ENCODE peak calls at places on chromosomes 3 and 15, in nine cellular contexts. Z, X, W, B, P, E, C, L and J are unnamed samples.

GRCh38 chr15:75309711-75310110 is 26.2 kb upstream of the COMMD4 start:
- DNase-seq in Z (no peak), X (no peak), W (no peak), B (no peak), P (no peak), E (no peak), C (no peak), L (no peak), J (no peak)

GRCh38 chr15:36680751-36681150 is 101.3 kb downstream of the CDIN1 start:
- DNase-seq in Z (no peak), X (no peak), W (no peak), B (no peak), P (no peak), E (no peak), C (no peak), L (no peak), J (no peak)

GRCh38 chr15:66558271-66558670 is 7.5 kb downstream of the LCTL start:
- DNase-seq in Z (no peak), X (no peak), W (no peak), B (peak), P (no peak), E (no peak), C (no peak), L (no peak), J (no peak)

GRCh38 chr15:71152542-71152941 is 37.3 kb downstream of the THSD4 start:
- DNase-seq in Z (no peak), X (no peak), W (no peak), B (no peak), P (no peak), E (no peak), C (no peak), L (no peak), J (no peak)

GRCh38 chr3:8784676-8785435 is 15.4 kb upstream of the OXTR start:
- DNase-seq in Z (no peak), X (no peak), W (no peak), B (no peak), P (no peak), E (no peak), C (no peak), L (no peak), J (no peak)

GRCh38 chr15:74785716-74786032 is 3.8 kb downstream of the CSK start:
- DNase-seq in Z (no peak), X (no peak), W (no peak), B (peak), P (no peak), E (no peak), C (no peak), L (no peak), J (no peak)

GRCh38 chr3:123792473-123793201 is 91.5 kb downstream of the MYLK start:
- DNase-seq in Z (no peak), X (no peak), W (no peak), B (no peak), P (no peak), E (no peak), C (no peak), L (no peak), J (no peak)

GRCh38 chr15:100601158-100601557 is 826 bp downstream of the LINS1 start:
- DNase-seq in Z (no peak), X (no peak), W (peak), B (peak), P (no peak), E (no peak), C (peak), L (no peak), J (no peak)

GRCh38 chr15:65184305-65184943 is 718 bp downstream of the CLPX start:
- DNase-seq in Z (peak), X (peak), W (peak), B (peak), P (peak), E (peak), C (peak), L (no peak), J (peak)

GRCh38 chr3:105836533-105836932 is 32.3 kb downstream of the CBLB start:
- DNase-seq in Z (no peak), X (no peak), W (no peak), B (no peak), P (peak), E (no peak), C (no peak), L (no peak), J (no peak)

GRCh38 chr15:35481992-35482391 is 64.0 kb downstream of the DPH6 start:
- DNase-seq in Z (peak), X (no peak), W (no peak), B (no peak), P (no peak), E (peak), C (no peak), L (no peak), J (no peak)

GRCh38 chr15:71275098-71275497 is 159.8 kb downstream of the THSD4 start:
- DNase-seq in Z (no peak), X (no peak), W (no peak), B (no peak), P (no peak), E (no peak), C (no peak), L (no peak), J (no peak)

GRCh38 chr15:98217356-98217755 is 256.9 kb downstream of the ARRDC4 start:
- DNase-seq in Z (no peak), X (no peak), W (no peak), B (no peak), P (no peak), E (no peak), C (no peak), L (no peak), J (no peak)

GRCh38 chr3:66242788-66243463 is 22.1 kb downstream of the SLC25A26 start:
- DNase-seq in Z (no peak), X (no peak), W (no peak), B (no peak), P (no peak), E (no peak), C (no peak), L (no peak), J (no peak)

GRCh38 chr3:4247391-4247790 is 55.8 kb upstream of the SETMAR start:
- DNase-seq in Z (no peak), X (no peak), W (no peak), B (no peak), P (no peak), E (no peak), C (no peak), L (no peak), J (no peak)

GRCh38 chr3:108877906-108878305 is 55.3 kb downstream of the TRAT1 start:
- DNase-seq in Z (no peak), X (no peak), W (no peak), B (no peak), P (no peak), E (no peak), C (no peak), L (no peak), J (no peak)

GRCh38 chr15:69539316-69539715 is 86.7 kb downstream of the RPLP1 start:
- DNase-seq in Z (no peak), X (no peak), W (no peak), B (no peak), P (no peak), E (no peak), C (no peak), L (no peak), J (no peak)

GRCh38 chr3:102240720-102241119 is 194.1 kb upstream of the ZPLD1 start:
- DNase-seq in Z (no peak), X (no peak), W (no peak), B (no peak), P (no peak), E (no peak), C (no peak), L (no peak), J (no peak)

GRCh38 chr3:108159128-108159527 is 63.1 kb downstream of the IFT57 start:
- DNase-seq in Z (no peak), X (no peak), W (no peak), B (no peak), P (no peak), E (no peak), C (no peak), L (no peak), J (no peak)

GRCh38 chr3:131608296-131608695 is 105.5 kb upstream of the MRPL3 start:
- DNase-seq in Z (no peak), X (no peak), W (no peak), B (no peak), P (no peak), E (no peak), C (no peak), L (no peak), J (no peak)

GRCh38 chr3:52231502-52232278 is 6.2 kb upstream of the TLR9 start:
- DNase-seq in Z (peak), X (peak), W (peak), B (peak), P (peak), E (no peak), C (peak), L (no peak), J (peak)

GRCh38 chr3:42906085-42906904 is at the start of gene ZNF662:
- DNase-seq in Z (peak), X (peak), W (peak), B (peak), P (peak), E (no peak), C (peak), L (no peak), J (peak)

GRCh38 chr15:63063164-63063756 is 20.7 kb downstream of the TPM1 start:
- DNase-seq in Z (no peak), X (no peak), W (no peak), B (no peak), P (no peak), E (no peak), C (no peak), L (no peak), J (no peak)

GRCh38 chr3:149688122-149688757 is 30.4 kb upstream of the WWTR1 start:
- DNase-seq in Z (no peak), X (no peak), W (no peak), B (no peak), P (no peak), E (no peak), C (peak), L (no peak), J (no peak)

GRCh38 chr15:63380828-63381282 is 791 bp downstream of the CA12 start:
- DNase-seq in Z (no peak), X (no peak), W (no peak), B (no peak), P (no peak), E (no peak), C (no peak), L (no peak), J (no peak)

GRCh38 chr3:160038862-160039562 is 50.4 kb downstream of the IL12A start:
- DNase-seq in Z (peak), X (no peak), W (peak), B (peak), P (no peak), E (no peak), C (peak), L (no peak), J (no peak)

GRCh38 chr15:92970656-92971055 is 70.5 kb downstream of the CHD2 start:
- DNase-seq in Z (no peak), X (no peak), W (no peak), B (no peak), P (no peak), E (no peak), C (no peak), L (no peak), J (no peak)

GRCh38 chr3:97485206-97485605 is 279.4 kb upstream of the ARL6 start:
- DNase-seq in Z (peak), X (no peak), W (no peak), B (no peak), P (no peak), E (no peak), C (no peak), L (no peak), J (no peak)

GRCh38 chr3:101886626-101887025 is 37.3 kb downstream of the NFKBIZ start:
- DNase-seq in Z (no peak), X (no peak), W (no peak), B (no peak), P (no peak), E (peak), C (no peak), L (no peak), J (no peak)

GRCh38 chr3:142850395-142851023 is 38.4 kb downstream of the PCOLCE2 start:
- DNase-seq in Z (no peak), X (no peak), W (no peak), B (no peak), P (peak), E (no peak), C (peak), L (no peak), J (no peak)

GRCh38 chr3:123076112-123076495 is 9.3 kb downstream of the PDIA5 start:
- DNase-seq in Z (no peak), X (no peak), W (no peak), B (no peak), P (no peak), E (no peak), C (no peak), L (no peak), J (no peak)

GRCh38 chr3:4757056-4757948 is 221.9 kb upstream of the BHLHE40 start:
- DNase-seq in Z (peak), X (no peak), W (no peak), B (no peak), P (no peak), E (no peak), C (peak), L (no peak), J (no peak)

GRCh38 chr15:81400640-81401236 is 26.7 kb upstream of the TMC3 start:
- DNase-seq in Z (peak), X (no peak), W (no peak), B (no peak), P (no peak), E (no peak), C (peak), L (no peak), J (peak)

GRCh38 chr3:106302451-106303221 is 433.8 kb upstream of the CBLB start:
- DNase-seq in Z (no peak), X (no peak), W (no peak), B (no peak), P (no peak), E (no peak), C (no peak), L (no peak), J (no peak)

GRCh38 chr15:63523306-63523990 is 19.1 kb downstream of the USP3 start:
- DNase-seq in Z (no peak), X (no peak), W (no peak), B (no peak), P (no peak), E (no peak), C (no peak), L (no peak), J (no peak)

GRCh38 chr3:51282931-51283330 is 102.2 kb upstream of the MANF start:
- DNase-seq in Z (no peak), X (no peak), W (no peak), B (no peak), P (no peak), E (no peak), C (no peak), L (no peak), J (no peak)

GRCh38 chr15:25862469-25863066 is 559 bp downstream of the ATP10A start:
- DNase-seq in Z (peak), X (no peak), W (no peak), B (no peak), P (no peak), E (no peak), C (no peak), L (no peak), J (no peak)

GRCh38 chr15:38225381-38225780 is 27.3 kb upstream of the SPRED1 start:
- DNase-seq in Z (no peak), X (no peak), W (no peak), B (no peak), P (no peak), E (no peak), C (no peak), L (no peak), J (no peak)

GRCh38 chr3:133662256-133662773 is 574 bp upstream of the TOPBP1 start:
- DNase-seq in Z (no peak), X (no peak), W (peak), B (no peak), P (no peak), E (no peak), C (peak), L (no peak), J (no peak)

GRCh38 chr3:125107861-125108567 is 52.2 kb upstream of the HEG1 start:
- DNase-seq in Z (no peak), X (no peak), W (no peak), B (no peak), P (no peak), E (no peak), C (no peak), L (no peak), J (no peak)

DNA sequence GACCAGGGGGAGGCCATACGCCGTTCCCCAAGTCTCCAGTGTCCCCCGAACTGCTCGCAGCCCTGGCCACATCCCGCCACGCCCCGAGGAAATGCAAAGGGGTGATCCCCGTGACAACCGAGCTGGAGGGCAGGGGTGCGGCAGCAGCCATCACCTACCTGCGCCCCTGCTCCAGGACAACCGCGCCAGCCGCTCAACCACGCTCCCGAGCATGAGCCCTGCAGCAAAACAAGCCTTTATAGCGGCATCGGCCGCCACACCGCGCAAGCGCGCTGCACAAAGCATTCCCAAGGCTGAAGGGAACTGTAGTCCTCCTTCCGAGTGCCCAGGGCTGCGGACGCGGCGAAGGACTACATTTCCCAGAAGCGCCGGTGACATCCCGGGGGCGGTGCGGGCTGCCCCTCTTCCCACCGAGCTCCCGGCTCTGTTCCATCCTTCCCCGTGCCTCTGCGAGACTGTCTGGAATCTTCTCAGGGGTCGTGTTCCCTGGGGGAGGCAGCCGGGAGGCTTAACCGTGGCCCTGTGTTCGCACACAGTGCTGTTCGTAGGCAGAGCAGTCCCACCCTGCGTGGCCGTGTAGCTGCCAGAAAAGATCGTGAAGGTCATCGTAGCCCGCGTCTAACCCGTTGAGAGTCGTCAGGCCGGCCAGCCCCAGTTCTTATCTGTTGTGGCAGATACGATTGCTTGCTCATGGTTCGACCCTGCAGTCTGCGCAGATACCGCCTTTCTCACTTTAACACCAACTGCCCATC is at the start of gene ABCC5:
- DNase-seq in Z (peak), X (peak), W (peak), B (peak), P (peak), E (peak), C (peak), L (peak), J (peak)
- TF ChIP-seq POLR2A in Z (peak), X (no peak), W (no peak), B (no peak), P (peak), E (no peak), C (peak), L (no peak), J (peak)

DNA sequence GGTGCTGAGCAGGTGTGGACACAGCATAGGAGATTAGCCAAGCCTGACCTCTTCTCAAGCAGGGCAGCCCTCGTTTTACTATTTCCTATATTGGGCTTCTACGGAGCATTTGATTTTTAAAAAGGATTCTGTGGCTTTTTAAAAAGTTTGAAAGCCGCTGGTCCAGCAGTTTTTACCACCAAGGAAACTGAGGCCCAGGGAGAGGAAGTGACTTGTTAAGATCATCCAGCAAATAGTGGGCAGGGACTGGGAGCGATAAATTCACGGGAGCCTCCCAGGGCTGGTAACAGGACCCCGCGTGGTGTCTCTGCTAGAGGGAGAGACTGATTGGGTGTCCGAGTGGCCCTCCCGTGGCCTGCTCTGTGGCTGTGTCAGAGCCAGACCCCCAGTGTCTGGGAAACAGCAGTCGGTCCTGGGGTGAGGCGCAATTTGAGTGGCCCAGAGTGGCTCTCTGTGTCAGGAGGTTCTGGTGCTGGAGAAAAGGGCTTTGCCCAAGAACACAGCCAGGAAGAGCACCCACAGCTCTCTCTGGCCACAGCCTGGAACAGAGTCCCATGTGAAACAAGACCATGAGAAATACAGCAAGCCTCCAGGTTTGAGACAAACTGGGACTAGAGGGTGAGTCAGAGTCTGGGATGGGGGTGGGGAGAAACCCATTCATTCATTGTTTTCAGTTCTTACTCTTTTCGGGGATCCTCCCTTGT is 4.2 kb downstream of the FURIN start:
- DNase-seq in Z (no peak), X (no peak), W (no peak), B (peak), P (no peak), E (no peak), C (peak), L (no peak), J (no peak)
- TF ChIP-seq POLR2A in Z (peak), X (no peak), W (no peak), B (no peak), P (no peak), E (no peak), C (peak), L (no peak), J (no peak)

GRCh38 chr15:55993804-55994539 is 560 bp upstream of the NEDD4 start:
- DNase-seq in Z (no peak), X (no peak), W (no peak), B (no peak), P (no peak), E (no peak), C (no peak), L (no peak), J (no peak)
- TF ChIP-seq POLR2A in Z (no peak), X (no peak), W (no peak), B (no peak), P (no peak), E (no peak), C (no peak), L (no peak), J (no peak)

GRCh38 chr3:184154909-184155643 is at the start of gene DVL3:
- DNase-seq in Z (peak), X (peak), W (peak), B (peak), P (peak), E (no peak), C (peak), L (no peak), J (peak)
- TF ChIP-seq POLR2A in Z (peak), X (no peak), W (no peak), B (no peak), P (peak), E (no peak), C (peak), L (no peak), J (peak)

GRCh38 chr3:129268396-129268795 is 10.3 kb upstream of the HMCES start:
- DNase-seq in Z (no peak), X (no peak), W (no peak), B (peak), P (no peak), E (no peak), C (no peak), L (no peak), J (no peak)
- TF ChIP-seq POLR2A in Z (no peak), X (no peak), W (no peak), B (no peak), P (no peak), E (no peak), C (no peak), L (no peak), J (no peak)

DNA sequence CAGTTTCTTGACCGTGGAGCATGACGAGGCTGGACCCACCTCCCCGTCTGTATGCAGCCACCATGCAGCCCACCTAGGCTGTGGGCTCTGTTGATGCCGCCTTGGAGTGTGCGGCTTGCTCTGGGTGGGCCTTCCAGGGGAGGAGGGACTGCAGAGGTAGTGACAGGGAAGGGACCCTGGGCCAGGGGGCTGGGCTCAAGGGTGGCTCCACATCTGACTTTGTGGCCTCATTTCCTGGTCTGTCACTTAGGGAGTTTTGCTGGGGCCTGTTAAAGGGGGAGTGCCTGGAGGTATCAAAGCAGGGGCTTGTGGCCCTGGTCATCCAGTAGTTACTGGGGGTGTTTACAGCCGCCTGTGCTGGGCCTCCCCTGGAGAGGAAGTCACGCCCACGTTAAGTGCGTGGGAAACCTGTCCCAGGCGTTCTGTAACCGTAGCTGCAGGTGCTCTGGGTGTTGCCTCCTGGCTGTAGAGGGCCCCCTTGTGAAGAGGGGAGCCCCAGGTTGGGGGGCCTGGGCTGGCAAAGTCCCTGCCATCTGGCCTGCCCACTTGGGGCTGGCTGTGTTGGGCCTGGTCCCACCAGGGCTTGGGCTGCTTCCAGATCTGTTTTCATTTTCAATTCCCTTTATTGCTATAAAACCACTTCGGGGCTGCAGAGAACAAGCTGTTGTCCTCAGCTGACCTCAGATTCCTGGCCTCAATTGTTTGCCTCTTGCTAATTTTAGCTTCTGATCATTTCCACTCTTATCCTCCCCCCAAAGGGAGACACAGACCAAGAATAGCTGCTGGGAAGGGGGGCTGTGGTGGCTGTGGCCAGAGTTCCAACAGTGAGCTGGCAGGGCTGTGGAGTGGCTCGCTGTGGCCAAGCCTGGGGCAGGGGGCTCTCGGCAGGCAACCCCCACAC is 26.5 kb downstream of the KLF13 start:
- DNase-seq in Z (no peak), X (peak), W (peak), B (peak), P (peak), E (no peak), C (peak), L (no peak), J (no peak)
- TF ChIP-seq POLR2A in Z (no peak), X (no peak), W (no peak), B (peak), P (no peak), E (no peak), C (peak), L (no peak), J (no peak)